ENCODE peak calls at places on chromosomes 12 and 14, in six cellular contexts. F is PC-3, P is IMR-90, D is DND-41, U is hepatocyte, O is left lung. B is an unnamed sample.

GRCh38 chr14:99612065-99612736 is 8.2 kb upstream of the CCDC85C start:
- DNase-seq in F (no peak), P (no peak), D (no peak), U (peak; percentile 40), O (no peak), B (no peak)

GRCh38 chr14:104912053-104912452 is 12.6 kb upstream of the PLD4 start:
- DNase-seq in F (no peak), P (no peak), D (no peak), U (no peak), O (no peak), B (no peak)

GRCh38 chr12:61282790-61283575 is 977.2 kb upstream of the USP15 start:
- DNase-seq in F (peak; percentile 78), P (no peak), D (no peak), U (no peak), O (no peak), B (no peak)

GRCh38 chr12:55797068-55797467 is 20.5 kb downstream of the SARNP start:
- DNase-seq in F (peak; percentile 47), P (peak; percentile 56), D (peak; percentile 33), U (peak; percentile 69), O (no peak), B (peak; percentile 57)

GRCh38 chr14:32350020-32350419 is 20.9 kb downstream of the AKAP6 start:
- DNase-seq in F (no peak), P (no peak), D (no peak), U (no peak), O (no peak), B (no peak)

GRCh38 chr12:46380881-46381280 is 8.3 kb upstream of the SLC38A2 start:
- DNase-seq in F (no peak), P (no peak), D (no peak), U (no peak), O (no peak), B (no peak)

GRCh38 chr12:66035289-66035961 is 95.1 kb downstream of the LLPH start:
- DNase-seq in F (peak; percentile 79), P (peak; percentile 61), D (no peak), U (peak; percentile 45), O (no peak), B (no peak)

GRCh38 chr12:80222261-80222660 is 122.9 kb downstream of the OTOGL start:
- DNase-seq in F (peak; percentile 25), P (peak; percentile 27), D (no peak), U (no peak), O (no peak), B (no peak)

GRCh38 chr14:105446971-105447370 is 27.3 kb downstream of the MTA1 start:
- DNase-seq in F (no peak), P (no peak), D (no peak), U (no peak), O (peak; percentile 68), B (peak; percentile 16)

GRCh38 chr14:100680439-100681051 is 46.1 kb upstream of the DLK1 start:
- DNase-seq in F (no peak), P (no peak), D (no peak), U (peak; percentile 60), O (no peak), B (peak; percentile 68)

GRCh38 chr12:116542345-116542950 is 16.7 kb upstream of the MAP1LC3B2 start:
- DNase-seq in F (peak; percentile 62), P (no peak), D (no peak), U (no peak), O (no peak), B (peak; percentile 51)

GRCh38 chr14:50530358-50530757 is 2.0 kb downstream of the MAP4K5 start:
- DNase-seq in F (peak; percentile 81), P (peak; percentile 69), D (no peak), U (no peak), O (no peak), B (no peak)

GRCh38 chr14:105094193-105094907 is 29.1 kb upstream of the GPR132 start:
- DNase-seq in F (no peak), P (no peak), D (no peak), U (no peak), O (peak; percentile 76), B (no peak)

GRCh38 chr14:95265106-95266094 is 54.3 kb downstream of the CLMN start:
- DNase-seq in F (peak; percentile 98), P (peak; percentile 93), D (peak; percentile 20), U (peak; percentile 87), O (no peak), B (peak; percentile 24)

GRCh38 chr14:78363008-78363407 is 192.8 kb downstream of the NRXN3 start:
- DNase-seq in F (no peak), P (no peak), D (no peak), U (no peak), O (no peak), B (no peak)

GRCh38 chr12:64531665-64532334 is 78.5 kb upstream of the RASSF3 start:
- DNase-seq in F (no peak), P (no peak), D (no peak), U (no peak), O (no peak), B (no peak)

GRCh38 chr12:64042901-64043300 is 179.2 kb downstream of the KICS2 start:
- DNase-seq in F (no peak), P (peak; percentile 68), D (no peak), U (no peak), O (no peak), B (no peak)

GRCh38 chr12:123097521-123098084 is 53.3 kb downstream of the PITPNM2 start:
- DNase-seq in F (no peak), P (no peak), D (no peak), U (no peak), O (no peak), B (no peak)

GRCh38 chr12:109130755-109131521 is 14.6 kb downstream of the ACACB start:
- DNase-seq in F (no peak), P (no peak), D (no peak), U (no peak), O (no peak), B (peak; percentile 32)

GRCh38 chr12:85865905-85866304 is 8.2 kb upstream of the NTS start:
- DNase-seq in F (no peak), P (no peak), D (no peak), U (no peak), O (no peak), B (no peak)

GRCh38 chr12:3252416-3252815 is 175.2 kb downstream of the TSPAN9 start:
- DNase-seq in F (no peak), P (peak; percentile 74), D (no peak), U (peak; percentile 59), O (peak; percentile 80), B (no peak)

DNA sequence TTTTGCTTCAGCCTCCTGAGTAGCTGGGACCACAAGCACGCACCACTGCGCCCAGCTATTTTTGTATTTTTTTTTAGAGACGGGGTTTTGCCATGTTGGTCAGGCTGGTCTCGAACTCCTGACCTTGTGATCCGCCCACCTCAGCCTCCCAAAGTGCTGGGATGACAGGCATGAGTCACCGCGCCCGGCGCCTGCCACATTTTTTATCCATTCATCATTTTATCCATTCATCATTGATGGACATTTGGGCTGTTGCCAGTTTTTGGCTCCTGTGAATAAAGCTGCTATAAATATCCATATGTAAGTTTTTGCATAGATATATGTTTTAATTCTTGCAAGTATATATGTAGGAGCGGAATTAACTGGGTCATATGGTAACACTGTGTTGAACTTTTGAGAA is 79.5 kb downstream of the DAAM1 start:
- DNase-seq in F (peak; percentile 99), P (no peak), D (no peak), U (no peak), O (no peak), B (no peak)
- H3K4me1 ChIP-seq in F (peaks cover 40% of the 10 kb centered on the region), P (no peaks in the 10 kb centered on the region), D (no peaks in the 10 kb centered on the region), U (no peaks in the 10 kb centered on the region), O (no peaks in the 10 kb centered on the region), B (peaks cover 5% of the 10 kb centered on the region)

GRCh38 chr12:53843545-53843944 is 91.8 kb upstream of the CISTR start:
- DNase-seq in F (no peak), P (no peak), D (no peak), U (no peak), O (no peak), B (no peak)

GRCh38 chr12:53836119-53836655 is 84.4 kb upstream of the CISTR start:
- DNase-seq in F (peak; percentile 38), P (no peak), D (no peak), U (no peak), O (no peak), B (no peak)

GRCh38 chr12:53842686-53843085 is 90.9 kb upstream of the CISTR start:
- DNase-seq in F (no peak), P (no peak), D (no peak), U (no peak), O (no peak), B (no peak)

GRCh38 chr12:53840316-53840715 is 88.5 kb upstream of the CISTR start:
- DNase-seq in F (no peak), P (no peak), D (no peak), U (no peak), O (no peak), B (no peak)

GRCh38 chr12:53838978-53839377 is 87.2 kb upstream of the CISTR start:
- DNase-seq in F (no peak), P (no peak), D (no peak), U (no peak), O (no peak), B (no peak)
- H3K27me3 ChIP-seq in F (no peaks in the 10 kb centered on the region), P (peaks cover 41% of the 10 kb centered on the region), D (peaks cover 67% of the 10 kb centered on the region), U (peaks cover 32% of the 10 kb centered on the region), O (no peaks in the 10 kb centered on the region), B (peaks cover 76% of the 10 kb centered on the region)

DNA sequence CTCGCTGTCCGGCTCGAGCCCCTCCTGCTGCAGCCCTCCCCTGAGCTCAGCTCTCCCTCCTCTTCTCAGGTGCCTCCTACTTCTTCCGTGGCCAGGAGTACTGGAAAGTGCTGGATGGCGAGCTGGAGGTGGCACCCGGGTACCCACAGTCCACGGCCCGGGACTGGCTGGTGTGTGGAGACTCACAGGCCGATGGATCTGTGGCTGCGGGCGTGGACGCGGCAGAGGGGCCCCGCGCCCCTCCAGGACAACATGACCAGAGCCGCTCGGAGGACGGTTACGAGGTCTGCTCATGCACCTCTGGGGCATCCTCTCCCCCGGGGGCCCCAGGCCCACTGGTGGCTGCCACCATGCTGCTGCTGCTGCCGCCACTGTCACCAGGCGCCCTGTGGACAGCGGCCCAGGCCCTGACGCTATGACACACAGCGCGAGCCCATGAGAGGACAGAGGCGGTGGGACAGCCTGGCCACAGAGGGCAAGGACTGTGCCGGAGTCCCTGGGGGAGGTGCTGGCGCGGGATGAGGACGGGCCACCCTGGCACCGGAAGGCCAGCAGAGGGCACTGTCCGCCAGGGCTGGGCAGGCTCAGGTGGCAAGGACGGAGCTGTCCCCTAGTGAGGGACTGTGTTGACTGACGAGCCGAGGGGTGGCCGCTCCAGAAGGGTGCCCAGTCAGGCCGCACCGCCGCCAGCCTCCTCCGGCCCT is 22.8 kb downstream of the MMP17 start:
- DNase-seq in F (no peak), P (no peak), D (peak; percentile 17), U (peak; percentile 63), O (no peak), B (no peak)
- TF ChIP-seq CTCF in F (no peak), P (peak; percentile 56), D (peak; percentile 57), U (peak; percentile 56), O (peak; percentile 48), B (no peak)

DNA sequence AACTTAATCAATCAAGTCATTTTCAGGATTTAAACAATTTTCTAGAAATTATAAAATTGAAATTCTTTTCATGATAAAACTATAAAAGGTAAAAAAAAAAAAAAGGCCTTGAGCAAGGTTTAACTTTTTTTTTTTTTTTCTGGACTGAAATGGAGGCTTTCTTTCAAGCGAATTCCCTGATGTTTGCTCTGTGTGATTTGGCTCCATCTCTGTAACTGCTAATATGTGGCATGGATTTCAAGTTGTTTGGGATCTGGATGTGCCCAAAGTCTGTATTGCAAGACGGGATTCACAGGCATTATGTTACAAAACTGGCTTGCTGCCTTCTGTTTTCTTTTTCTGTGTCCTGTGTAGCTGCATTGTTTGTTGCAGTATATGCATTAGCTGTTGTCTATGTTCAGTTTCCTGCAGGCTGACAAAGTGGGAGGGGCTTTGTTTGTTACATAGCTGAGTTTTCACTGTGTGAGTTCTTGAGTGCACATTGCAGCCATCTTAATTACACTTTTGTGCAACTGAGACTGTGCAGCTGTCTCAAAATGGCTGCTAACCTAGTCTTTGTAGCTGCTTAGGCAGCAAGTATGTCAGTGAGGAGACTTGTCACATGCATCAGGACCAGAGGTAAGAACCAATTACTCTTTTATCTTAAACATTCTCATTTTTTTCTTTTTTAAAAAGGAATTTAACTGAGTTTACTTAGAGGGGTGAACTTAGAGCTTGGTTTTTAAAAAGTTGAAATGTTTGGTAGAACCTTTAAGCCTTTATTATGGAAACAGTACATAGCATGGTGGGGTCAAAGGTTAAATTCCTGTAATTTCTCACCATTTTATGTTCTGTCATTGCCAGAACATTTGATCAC is 19.5 kb downstream of the ATF7IP start:
- DNase-seq in F (peak; percentile 68), P (peak; percentile 95), D (peak; percentile 81), U (peak; percentile 75), O (no peak), B (peak; percentile 45)
- H3K4me1 ChIP-seq in F (peaks cover 6% of the 10 kb centered on the region), P (no peaks in the 10 kb centered on the region), D (peaks cover 52% of the 10 kb centered on the region), U (peaks cover 13% of the 10 kb centered on the region), O (peaks cover 50% of the 10 kb centered on the region), B (no peaks in the 10 kb centered on the region)

B was measured in BE2C.